ENCODE peak calls at places on chromosome 9, in eight cellular contexts. M is HepG2, Z is DND-41, U is kidney, C is mesendoderm, B is mammary epithelial cell, N is Karpas-422, Q is H9. W is an unnamed sample.

GRCh38 chr9:132169672-132170392 is 8.0 kb downstream of the NTNG2 start:
- DNase-seq in Q (peak; percentile 86), U (no peak), B (peak; percentile 31), C (peak; percentile 75), N (peak; percentile 87), M (peak; percentile 26), Z (peak; percentile 50), W (peak; percentile 26)

GRCh38 chr9:109600142-109600541 is 102.0 kb upstream of the PTPN3 start:
- DNase-seq in Z (no peak), C (peak; percentile 28), Q (no peak), U (no peak), M (no peak), N (no peak), B (peak; percentile 63), W (no peak)

GRCh38 chr9:123354806-123355508 is 1.0 kb upstream of the CRB2 start:
- DNase-seq in C (peak; percentile 71), M (no peak), U (no peak), Q (no peak), N (no peak), B (peak; percentile 41), Z (no peak), W (no peak)

GRCh38 chr9:27625751-27626628 is 52.7 kb upstream of the C9orf72 start:
- DNase-seq in C (no peak), M (no peak), Z (no peak), Q (no peak), B (peak; percentile 78), U (no peak), N (no peak), W (peak; percentile 32)

GRCh38 chr9:22117511-22118388 is 108.6 kb upstream of the CDKN2B start:
- DNase-seq in U (no peak), N (no peak), B (peak; percentile 73), C (peak; percentile 70), Q (peak; percentile 55), Z (no peak), M (peak; percentile 57), W (peak; percentile 84)

GRCh38 chr9:19683715-19684114 is 105.1 kb downstream of the SLC24A2 start:
- DNase-seq in C (peak; percentile 13), B (no peak), M (no peak), Z (no peak), N (no peak), Q (no peak), U (no peak), W (no peak)

GRCh38 chr9:120757268-120757900 is 35.8 kb downstream of the FBXW2 start:
- DNase-seq in Z (no peak), N (peak; percentile 61), Q (no peak), C (no peak), B (no peak), U (no peak), M (no peak), W (no peak)

GRCh38 chr9:111961575-111961974 is 65.0 kb downstream of the UGCG start:
- DNase-seq in U (peak; percentile 76), Q (no peak), C (no peak), N (no peak), B (no peak), M (no peak), Z (peak; percentile 26), W (peak; percentile 35)

GRCh38 chr9:122180633-122181032 is 20.9 kb downstream of the MORN5 start:
- DNase-seq in Q (no peak), C (no peak), U (no peak), B (peak; percentile 76), M (peak; percentile 60), N (no peak), Z (no peak), W (no peak)

GRCh38 chr9:101791938-101792337 is 53.5 kb upstream of the GRIN3A start:
- DNase-seq in U (no peak), Q (peak; percentile 80), N (peak; percentile 83), Z (peak; percentile 29), C (peak; percentile 77), M (peak; percentile 31), B (peak; percentile 11), W (peak; percentile 49)

GRCh38 chr9:95077766-95078382 is 239.6 kb downstream of the FANCC start:
- DNase-seq in M (no peak), Z (no peak), B (no peak), Q (no peak), N (no peak), U (no peak), C (peak; percentile 55), W (no peak)

GRCh38 chr9:101117091-101117490 is 88.6 kb downstream of the PLPPR1 start:
- DNase-seq in Q (no peak), C (peak; percentile 68), Z (no peak), B (no peak), N (no peak), M (no peak), U (no peak), W (no peak)

GRCh38 chr9:108270041-108270440 is 585.7 kb downstream of the ACTL7B start:
- DNase-seq in C (no peak), M (no peak), Z (no peak), Q (no peak), N (no peak), U (no peak), B (peak; percentile 59), W (no peak)

GRCh38 chr9:121249563-121249962 is 18.4 kb upstream of the GSN start:
- DNase-seq in Q (no peak), B (no peak), C (no peak), N (no peak), U (no peak), Z (no peak), M (no peak), W (no peak)

GRCh38 chr9:32782476-32783167 is 718 bp upstream of the TMEM215 start:
- DNase-seq in C (peak; percentile 36), B (no peak), Z (no peak), U (peak; percentile 59), M (no peak), Q (peak; percentile 44), N (no peak), W (no peak)

GRCh38 chr9:121824651-121825480 is 173.4 kb downstream of the DAB2IP start:
- DNase-seq in Z (no peak), U (no peak), M (peak; percentile 10), C (peak; percentile 61), Q (no peak), B (no peak), N (no peak), W (no peak)

GRCh38 chr9:79763861-79764260 is 192.1 kb downstream of the TLE4 start:
- DNase-seq in C (no peak), Z (no peak), N (no peak), Q (no peak), B (no peak), U (no peak), M (no peak), W (no peak)

GRCh38 chr9:109813310-109813709 is 33.3 kb downstream of the PALM2AKAP2 start:
- DNase-seq in M (no peak), Z (no peak), C (no peak), B (no peak), U (no peak), Q (no peak), N (no peak), W (no peak)

GRCh38 chr9:81847181-81847915 is 80.9 kb upstream of the SPATA31D4 start:
- DNase-seq in N (no peak), U (no peak), M (no peak), B (no peak), Z (no peak), Q (no peak), C (no peak), W (no peak)

GRCh38 chr9:71357346-71357745 is 235.9 kb upstream of the TRPM3 start:
- DNase-seq in Z (no peak), N (peak; percentile 28), U (no peak), B (no peak), C (peak; percentile 35), M (no peak), Q (no peak), W (no peak)
- H3K9ac ChIP-seq in Z (no peak overlapping the region), N (no peak overlapping the region), U (no peak overlapping the region), B (no peak overlapping the region), C (no peak overlapping the region), M (no peak overlapping the region), Q (no peak overlapping the region), W (no peak overlapping the region)

DNA sequence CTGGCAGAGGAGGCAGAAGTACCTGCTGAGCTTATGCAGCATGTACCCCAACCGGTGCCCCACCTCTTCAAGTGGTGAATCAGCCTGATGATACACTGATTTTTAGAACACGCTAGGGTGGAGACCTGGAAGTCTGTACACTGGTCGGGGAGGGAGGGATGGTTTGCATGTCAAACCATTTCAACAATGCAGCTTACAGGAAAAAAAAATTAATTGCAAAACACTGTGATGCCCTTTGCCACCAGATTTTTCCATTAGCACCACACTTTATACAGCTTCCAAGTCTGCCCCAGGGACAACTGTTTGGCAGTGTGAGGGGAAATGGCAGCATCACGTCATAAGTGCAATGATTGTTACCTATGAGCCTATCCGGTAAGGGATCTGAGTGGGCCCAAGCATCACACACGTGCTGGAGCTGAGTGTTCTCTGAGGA is 155.1 kb upstream of the DMRT1 start:
- DNase-seq in C (no peak), N (no peak), Z (no peak), Q (no peak), U (no peak), M (no peak), B (peak; percentile 92), W (no peak)
- H3K9ac ChIP-seq in C (no peak overlapping the region), N (no peak overlapping the region), Z (no peak overlapping the region), Q (no peak overlapping the region), U (no peak overlapping the region), M (peak overlapping the region; percentile 85), B (peak overlapping the region; percentile 95), W (no peak overlapping the region)

GRCh38 chr9:127119319-127119709 is 3.1 kb downstream of the ANGPTL2 start:
- DNase-seq in Q (no peak), N (no peak), B (no peak), C (no peak), U (no peak), Z (no peak), M (no peak), W (no peak)
- H3K9ac ChIP-seq in Q (no peak overlapping the region), N (no peak overlapping the region), B (no peak overlapping the region), C (no peak overlapping the region), U (no peak overlapping the region), Z (no peak overlapping the region), M (no peak overlapping the region), W (no peak overlapping the region)

GRCh38 chr9:4341554-4341953 is 41.7 kb upstream of the GLIS3 start:
- DNase-seq in Z (no peak), U (no peak), N (no peak), M (no peak), Q (no peak), B (no peak), C (no peak), W (no peak)

GRCh38 chr9:4334439-4334838 is 34.6 kb upstream of the GLIS3 start:
- DNase-seq in Q (peak; percentile 73), M (peak; percentile 46), Z (no peak), B (peak; percentile 86), N (no peak), C (peak; percentile 96), U (peak; percentile 90), W (peak; percentile 29)

GRCh38 chr9:4335631-4336030 is 35.8 kb upstream of the GLIS3 start:
- DNase-seq in B (no peak), Q (no peak), N (no peak), M (no peak), U (no peak), C (no peak), Z (no peak), W (no peak)

GRCh38 chr9:4339783-4340335 is 40.0 kb upstream of the GLIS3 start:
- DNase-seq in N (no peak), M (no peak), Z (no peak), Q (no peak), B (no peak), U (no peak), C (no peak), W (no peak)

DNA sequence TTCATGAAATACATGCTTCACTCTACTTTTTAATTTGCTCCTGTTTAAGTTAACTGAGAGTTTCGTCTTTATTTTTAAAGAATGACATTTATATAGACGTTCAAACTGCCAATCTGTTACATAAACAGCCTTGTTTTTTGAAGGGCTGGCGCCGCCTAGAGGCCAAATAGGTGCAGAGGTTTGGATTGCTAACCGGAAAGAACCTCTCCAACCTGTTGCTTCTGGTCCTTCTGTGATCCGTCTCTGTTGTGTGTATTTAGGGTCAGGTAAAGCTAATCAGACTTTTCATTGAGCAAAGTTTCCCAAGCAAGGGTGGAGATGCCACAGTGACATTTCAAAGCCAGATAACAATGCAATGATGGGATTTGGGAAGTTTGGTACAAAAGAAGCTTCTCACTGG is 39.5 kb upstream of the GLIS3 start:
- DNase-seq in Q (peak; percentile 72), Z (peak; percentile 46), U (peak; percentile 88), M (peak; percentile 66), B (peak; percentile 80), C (peak; percentile 86), N (peak; percentile 88), W (peak; percentile 87)
- H3K9ac ChIP-seq in Q (no peak overlapping the region), Z (no peak overlapping the region), U (no peak overlapping the region), M (no peak overlapping the region), B (no peak overlapping the region), C (no peak overlapping the region), N (no peak overlapping the region), W (no peak overlapping the region)

W was measured in colonic mucosa.